ENCODE peak calls at places on chromosomes 13 and 19, in four cellular contexts. One of them, this sample, is unnamed.

GRCh38 chr13:110616103-110617101 is 1.1 kb downstream of the NAXD start:
- DNase-seq in NCI-H2081: peak; percentile 22
- DNase-seq in activated naive CD4-positive, alpha-beta T cell treated with anti-CD3 and anti-CD28 coated beads, Interleukin-2, amount 10 ng/mL, durations not matched to agents 7 days and 5 days: peak; percentile 55
- DNase-seq in naive thymus-derived CD8-positive, alpha-beta T cell: peak; percentile 26
- DNase-seq in this sample: no peak

GRCh38 chr19:56310462-56310861 is 4.2 kb downstream of the ZSCAN5A start:
- DNase-seq in NCI-H2081: no peak
- DNase-seq in activated naive CD4-positive, alpha-beta T cell treated with anti-CD3 and anti-CD28 coated beads, Interleukin-2, amount 10 ng/mL, durations not matched to agents 7 days and 5 days: no peak
- DNase-seq in naive thymus-derived CD8-positive, alpha-beta T cell: no peak
- DNase-seq in this sample: no peak

GRCh38 chr13:114089341-114089740 is 43.1 kb downstream of the RASA3 start:
- DNase-seq in NCI-H2081: no peak
- DNase-seq in activated naive CD4-positive, alpha-beta T cell treated with anti-CD3 and anti-CD28 coated beads, Interleukin-2, amount 10 ng/mL, durations not matched to agents 7 days and 5 days: no peak
- DNase-seq in naive thymus-derived CD8-positive, alpha-beta T cell: no peak
- DNase-seq in this sample: peak; percentile 50

GRCh38 chr13:44165895-44166496 is 207.6 kb upstream of the SERP2 start:
- DNase-seq in NCI-H2081: peak; percentile 3
- DNase-seq in activated naive CD4-positive, alpha-beta T cell treated with anti-CD3 and anti-CD28 coated beads, Interleukin-2, amount 10 ng/mL, durations not matched to agents 7 days and 5 days: no peak
- DNase-seq in naive thymus-derived CD8-positive, alpha-beta T cell: no peak
- DNase-seq in this sample: no peak

GRCh38 chr19:39030854-39031367 is 1.4 kb downstream of the FBXO27 start:
- DNase-seq in NCI-H2081: no peak
- DNase-seq in activated naive CD4-positive, alpha-beta T cell treated with anti-CD3 and anti-CD28 coated beads, Interleukin-2, amount 10 ng/mL, durations not matched to agents 7 days and 5 days: no peak
- DNase-seq in naive thymus-derived CD8-positive, alpha-beta T cell: no peak
- DNase-seq in this sample: no peak

GRCh38 chr19:48558018-48558684 is 6.2 kb downstream of the SULT2B1 start:
- DNase-seq in NCI-H2081: no peak
- DNase-seq in activated naive CD4-positive, alpha-beta T cell treated with anti-CD3 and anti-CD28 coated beads, Interleukin-2, amount 10 ng/mL, durations not matched to agents 7 days and 5 days: no peak
- DNase-seq in naive thymus-derived CD8-positive, alpha-beta T cell: no peak
- DNase-seq in this sample: peak; percentile 65

GRCh38 chr19:28521169-28521568 is 691.8 kb downstream of the UQCRFS1 start:
- DNase-seq in NCI-H2081: no peak
- DNase-seq in activated naive CD4-positive, alpha-beta T cell treated with anti-CD3 and anti-CD28 coated beads, Interleukin-2, amount 10 ng/mL, durations not matched to agents 7 days and 5 days: no peak
- DNase-seq in naive thymus-derived CD8-positive, alpha-beta T cell: no peak
- DNase-seq in this sample: no peak

GRCh38 chr13:49927755-49928154 is 8.4 kb downstream of the SPRYD7 start:
- DNase-seq in NCI-H2081: no peak
- DNase-seq in activated naive CD4-positive, alpha-beta T cell treated with anti-CD3 and anti-CD28 coated beads, Interleukin-2, amount 10 ng/mL, durations not matched to agents 7 days and 5 days: no peak
- DNase-seq in naive thymus-derived CD8-positive, alpha-beta T cell: no peak
- DNase-seq in this sample: no peak

GRCh38 chr13:108060111-108060510 is 155.2 kb downstream of the LIG4 start:
- DNase-seq in NCI-H2081: no peak
- DNase-seq in activated naive CD4-positive, alpha-beta T cell treated with anti-CD3 and anti-CD28 coated beads, Interleukin-2, amount 10 ng/mL, durations not matched to agents 7 days and 5 days: no peak
- DNase-seq in naive thymus-derived CD8-positive, alpha-beta T cell: no peak
- DNase-seq in this sample: no peak

GRCh38 chr13:76667551-76667950 is 218.7 kb downstream of the KCTD12 start:
- DNase-seq in NCI-H2081: no peak
- DNase-seq in activated naive CD4-positive, alpha-beta T cell treated with anti-CD3 and anti-CD28 coated beads, Interleukin-2, amount 10 ng/mL, durations not matched to agents 7 days and 5 days: no peak
- DNase-seq in naive thymus-derived CD8-positive, alpha-beta T cell: peak; percentile 45
- DNase-seq in this sample: no peak

GRCh38 chr19:1081301-1082164 is 13.6 kb downstream of the POLR2E start:
- DNase-seq in NCI-H2081: no peak
- DNase-seq in activated naive CD4-positive, alpha-beta T cell treated with anti-CD3 and anti-CD28 coated beads, Interleukin-2, amount 10 ng/mL, durations not matched to agents 7 days and 5 days: no peak
- DNase-seq in naive thymus-derived CD8-positive, alpha-beta T cell: peak; percentile 27
- DNase-seq in this sample: no peak

GRCh38 chr13:99043700-99044300 is 65.9 kb upstream of the DOCK9 start:
- DNase-seq in NCI-H2081: no peak
- DNase-seq in activated naive CD4-positive, alpha-beta T cell treated with anti-CD3 and anti-CD28 coated beads, Interleukin-2, amount 10 ng/mL, durations not matched to agents 7 days and 5 days: no peak
- DNase-seq in naive thymus-derived CD8-positive, alpha-beta T cell: no peak
- DNase-seq in this sample: no peak

GRCh38 chr13:97366172-97366688 is 67.7 kb upstream of the RAP2A start:
- DNase-seq in NCI-H2081: no peak
- DNase-seq in activated naive CD4-positive, alpha-beta T cell treated with anti-CD3 and anti-CD28 coated beads, Interleukin-2, amount 10 ng/mL, durations not matched to agents 7 days and 5 days: no peak
- DNase-seq in naive thymus-derived CD8-positive, alpha-beta T cell: no peak
- DNase-seq in this sample: no peak

GRCh38 chr13:110509971-110510786 is 51.3 kb downstream of the RAB20 start:
- DNase-seq in NCI-H2081: no peak
- DNase-seq in activated naive CD4-positive, alpha-beta T cell treated with anti-CD3 and anti-CD28 coated beads, Interleukin-2, amount 10 ng/mL, durations not matched to agents 7 days and 5 days: no peak
- DNase-seq in naive thymus-derived CD8-positive, alpha-beta T cell: no peak
- DNase-seq in this sample: no peak

GRCh38 chr13:77359171-77359570 is 32.3 kb upstream of the MYCBP2 start:
- DNase-seq in NCI-H2081: no peak
- DNase-seq in activated naive CD4-positive, alpha-beta T cell treated with anti-CD3 and anti-CD28 coated beads, Interleukin-2, amount 10 ng/mL, durations not matched to agents 7 days and 5 days: no peak
- DNase-seq in naive thymus-derived CD8-positive, alpha-beta T cell: no peak
- DNase-seq in this sample: no peak

GRCh38 chr19:17741456-17741855 is 9.8 kb upstream of the FCHO1 start:
- DNase-seq in NCI-H2081: no peak
- DNase-seq in activated naive CD4-positive, alpha-beta T cell treated with anti-CD3 and anti-CD28 coated beads, Interleukin-2, amount 10 ng/mL, durations not matched to agents 7 days and 5 days: no peak
- DNase-seq in naive thymus-derived CD8-positive, alpha-beta T cell: no peak
- DNase-seq in this sample: no peak

GRCh38 chr19:14081797-14082674 is 3.5 kb downstream of the C19orf67 start:
- DNase-seq in NCI-H2081: no peak
- DNase-seq in activated naive CD4-positive, alpha-beta T cell treated with anti-CD3 and anti-CD28 coated beads, Interleukin-2, amount 10 ng/mL, durations not matched to agents 7 days and 5 days: peak; percentile 52
- DNase-seq in naive thymus-derived CD8-positive, alpha-beta T cell: no peak
- DNase-seq in this sample: peak; percentile 70

GRCh38 chr13:80923907-80924306 is 583.0 kb upstream of the SPRY2 start:
- DNase-seq in NCI-H2081: no peak
- DNase-seq in activated naive CD4-positive, alpha-beta T cell treated with anti-CD3 and anti-CD28 coated beads, Interleukin-2, amount 10 ng/mL, durations not matched to agents 7 days and 5 days: no peak
- DNase-seq in naive thymus-derived CD8-positive, alpha-beta T cell: no peak
- DNase-seq in this sample: no peak

GRCh38 chr19:17869114-17869608 is 2.6 kb upstream of the SLC5A5 start:
- DNase-seq in NCI-H2081: no peak
- DNase-seq in activated naive CD4-positive, alpha-beta T cell treated with anti-CD3 and anti-CD28 coated beads, Interleukin-2, amount 10 ng/mL, durations not matched to agents 7 days and 5 days: no peak
- DNase-seq in naive thymus-derived CD8-positive, alpha-beta T cell: no peak
- DNase-seq in this sample: no peak

GRCh38 chr19:3697671-3698385 is 2.4 kb downstream of the PIP5K1C start:
- DNase-seq in NCI-H2081: no peak
- DNase-seq in activated naive CD4-positive, alpha-beta T cell treated with anti-CD3 and anti-CD28 coated beads, Interleukin-2, amount 10 ng/mL, durations not matched to agents 7 days and 5 days: no peak
- DNase-seq in naive thymus-derived CD8-positive, alpha-beta T cell: no peak
- DNase-seq in this sample: peak; percentile 47

GRCh38 chr19:34325961-34326360 is 39.0 kb upstream of the GPI start:
- DNase-seq in NCI-H2081: no peak
- DNase-seq in activated naive CD4-positive, alpha-beta T cell treated with anti-CD3 and anti-CD28 coated beads, Interleukin-2, amount 10 ng/mL, durations not matched to agents 7 days and 5 days: no peak
- DNase-seq in naive thymus-derived CD8-positive, alpha-beta T cell: no peak
- DNase-seq in this sample: no peak

GRCh38 chr19:41226053-41226873 is 7.2 kb downstream of the AXL start:
- DNase-seq in NCI-H2081: no peak
- DNase-seq in activated naive CD4-positive, alpha-beta T cell treated with anti-CD3 and anti-CD28 coated beads, Interleukin-2, amount 10 ng/mL, durations not matched to agents 7 days and 5 days: peak; percentile 65
- DNase-seq in naive thymus-derived CD8-positive, alpha-beta T cell: peak; percentile 39
- DNase-seq in this sample: peak; percentile 83

GRCh38 chr19:19630426-19630825 is 2.4 kb upstream of the LPAR2 start:
- DNase-seq in NCI-H2081: no peak
- DNase-seq in activated naive CD4-positive, alpha-beta T cell treated with anti-CD3 and anti-CD28 coated beads, Interleukin-2, amount 10 ng/mL, durations not matched to agents 7 days and 5 days: no peak
- DNase-seq in naive thymus-derived CD8-positive, alpha-beta T cell: no peak
- DNase-seq in this sample: no peak

GRCh38 chr13:65416784-65417183 is 1813.4 kb downstream of the PCDH9 start:
- DNase-seq in NCI-H2081: no peak
- DNase-seq in activated naive CD4-positive, alpha-beta T cell treated with anti-CD3 and anti-CD28 coated beads, Interleukin-2, amount 10 ng/mL, durations not matched to agents 7 days and 5 days: no peak
- DNase-seq in naive thymus-derived CD8-positive, alpha-beta T cell: no peak
- DNase-seq in this sample: no peak

GRCh38 chr19:44059229-44059628 is 7.4 kb downstream of the ZNF223 start:
- DNase-seq in NCI-H2081: no peak
- DNase-seq in activated naive CD4-positive, alpha-beta T cell treated with anti-CD3 and anti-CD28 coated beads, Interleukin-2, amount 10 ng/mL, durations not matched to agents 7 days and 5 days: no peak
- DNase-seq in naive thymus-derived CD8-positive, alpha-beta T cell: no peak
- DNase-seq in this sample: no peak

GRCh38 chr13:114012921-114013320 is 39.0 kb upstream of the C13orf46 start:
- DNase-seq in NCI-H2081: no peak
- DNase-seq in activated naive CD4-positive, alpha-beta T cell treated with anti-CD3 and anti-CD28 coated beads, Interleukin-2, amount 10 ng/mL, durations not matched to agents 7 days and 5 days: no peak
- DNase-seq in naive thymus-derived CD8-positive, alpha-beta T cell: no peak
- DNase-seq in this sample: peak; percentile 76

GRCh38 chr19:49442354-49442753 is 1.0 kb upstream of the SLC17A7 start:
- DNase-seq in NCI-H2081: no peak
- DNase-seq in activated naive CD4-positive, alpha-beta T cell treated with anti-CD3 and anti-CD28 coated beads, Interleukin-2, amount 10 ng/mL, durations not matched to agents 7 days and 5 days: peak; percentile 52
- DNase-seq in naive thymus-derived CD8-positive, alpha-beta T cell: no peak
- DNase-seq in this sample: no peak

GRCh38 chr19:1748115-1748702 is 5.1 kb upstream of the ONECUT3 start:
- DNase-seq in NCI-H2081: no peak
- DNase-seq in activated naive CD4-positive, alpha-beta T cell treated with anti-CD3 and anti-CD28 coated beads, Interleukin-2, amount 10 ng/mL, durations not matched to agents 7 days and 5 days: peak; percentile 41
- DNase-seq in naive thymus-derived CD8-positive, alpha-beta T cell: no peak
- DNase-seq in this sample: no peak

This sample was measured in aorta.